ENCODE peak calls at places on chromosomes 5 and 9, in eight cellular contexts. One of them, this sample, is unnamed.

GRCh38 chr9:35158501-35159280 is 3.1 kb upstream of the UNC13B start:
- DNase-seq in AG10803: no peak
- DNase-seq in natural killer cell treated with Interleukin-12 subunit alpha and Interleukin-12 subunit beta and Interleukin-15 and Interleukin-18, amount 100 ng/mL, for 72 hours: no peak
- DNase-seq in left ventricle myocardium inferior: no peak
- DNase-seq in chondrocyte: no peak
- DNase-seq in SW 1271: no peak
- DNase-seq in C1 segment of cervical spinal cord: no peak
- DNase-seq in anterior cingulate cortex: no peak
- DNase-seq in this sample: no peak

GRCh38 chr5:124740991-124741583 is 5.4 kb downstream of the ZNF608 start:
- DNase-seq in SW 1271: no peak
- DNase-seq in left ventricle myocardium inferior: no peak
- DNase-seq in anterior cingulate cortex: no peak
- DNase-seq in natural killer cell treated with Interleukin-12 subunit alpha and Interleukin-12 subunit beta and Interleukin-15 and Interleukin-18, amount 100 ng/mL, for 72 hours: no peak
- DNase-seq in chondrocyte: no peak
- DNase-seq in AG10803: peak
- DNase-seq in C1 segment of cervical spinal cord: no peak
- DNase-seq in this sample: peak

GRCh38 chr9:86406366-86406765 is 52.2 kb upstream of the TUT7 start:
- DNase-seq in SW 1271: no peak
- DNase-seq in AG10803: peak
- DNase-seq in chondrocyte: no peak
- DNase-seq in anterior cingulate cortex: no peak
- DNase-seq in C1 segment of cervical spinal cord: no peak
- DNase-seq in left ventricle myocardium inferior: no peak
- DNase-seq in natural killer cell treated with Interleukin-12 subunit alpha and Interleukin-12 subunit beta and Interleukin-15 and Interleukin-18, amount 100 ng/mL, for 72 hours: no peak
- DNase-seq in this sample: peak

GRCh38 chr5:112123060-112123459 is 296.0 kb downstream of the EPB41L4A start:
- DNase-seq in left ventricle myocardium inferior: no peak
- DNase-seq in natural killer cell treated with Interleukin-12 subunit alpha and Interleukin-12 subunit beta and Interleukin-15 and Interleukin-18, amount 100 ng/mL, for 72 hours: no peak
- DNase-seq in SW 1271: no peak
- DNase-seq in C1 segment of cervical spinal cord: no peak
- DNase-seq in AG10803: no peak
- DNase-seq in anterior cingulate cortex: no peak
- DNase-seq in chondrocyte: no peak
- DNase-seq in this sample: no peak

GRCh38 chr5:138035605-138036537 is 3.0 kb upstream of the FAM13B start:
- DNase-seq in C1 segment of cervical spinal cord: peak
- DNase-seq in chondrocyte: no peak
- DNase-seq in natural killer cell treated with Interleukin-12 subunit alpha and Interleukin-12 subunit beta and Interleukin-15 and Interleukin-18, amount 100 ng/mL, for 72 hours: peak
- DNase-seq in AG10803: peak
- DNase-seq in SW 1271: peak
- DNase-seq in anterior cingulate cortex: peak
- DNase-seq in left ventricle myocardium inferior: peak
- DNase-seq in this sample: peak

GRCh38 chr9:16429671-16430070 is 440.8 kb downstream of the BNC2 start:
- DNase-seq in SW 1271: no peak
- DNase-seq in natural killer cell treated with Interleukin-12 subunit alpha and Interleukin-12 subunit beta and Interleukin-15 and Interleukin-18, amount 100 ng/mL, for 72 hours: no peak
- DNase-seq in anterior cingulate cortex: no peak
- DNase-seq in AG10803: no peak
- DNase-seq in left ventricle myocardium inferior: no peak
- DNase-seq in C1 segment of cervical spinal cord: no peak
- DNase-seq in chondrocyte: no peak
- DNase-seq in this sample: no peak

GRCh38 chr9:36874921-36875320 is 159.1 kb downstream of the PAX5 start:
- DNase-seq in natural killer cell treated with Interleukin-12 subunit alpha and Interleukin-12 subunit beta and Interleukin-15 and Interleukin-18, amount 100 ng/mL, for 72 hours: peak
- DNase-seq in C1 segment of cervical spinal cord: no peak
- DNase-seq in AG10803: peak
- DNase-seq in left ventricle myocardium inferior: no peak
- DNase-seq in anterior cingulate cortex: no peak
- DNase-seq in SW 1271: no peak
- DNase-seq in chondrocyte: no peak
- DNase-seq in this sample: peak

GRCh38 chr5:175226506-175226905 is 217.5 kb downstream of the DRD1 start:
- DNase-seq in chondrocyte: no peak
- DNase-seq in natural killer cell treated with Interleukin-12 subunit alpha and Interleukin-12 subunit beta and Interleukin-15 and Interleukin-18, amount 100 ng/mL, for 72 hours: no peak
- DNase-seq in SW 1271: no peak
- DNase-seq in anterior cingulate cortex: no peak
- DNase-seq in AG10803: no peak
- DNase-seq in left ventricle myocardium inferior: no peak
- DNase-seq in C1 segment of cervical spinal cord: no peak
- DNase-seq in this sample: no peak

GRCh38 chr5:43099615-43100014 is 21.1 kb upstream of the ZNF131 start:
- DNase-seq in SW 1271: no peak
- DNase-seq in chondrocyte: no peak
- DNase-seq in natural killer cell treated with Interleukin-12 subunit alpha and Interleukin-12 subunit beta and Interleukin-15 and Interleukin-18, amount 100 ng/mL, for 72 hours: no peak
- DNase-seq in AG10803: no peak
- DNase-seq in C1 segment of cervical spinal cord: no peak
- DNase-seq in anterior cingulate cortex: no peak
- DNase-seq in left ventricle myocardium inferior: no peak
- DNase-seq in this sample: no peak

GRCh38 chr5:53067641-53068040 is 41.9 kb downstream of the MOCS2 start:
- DNase-seq in C1 segment of cervical spinal cord: no peak
- DNase-seq in anterior cingulate cortex: no peak
- DNase-seq in chondrocyte: no peak
- DNase-seq in natural killer cell treated with Interleukin-12 subunit alpha and Interleukin-12 subunit beta and Interleukin-15 and Interleukin-18, amount 100 ng/mL, for 72 hours: no peak
- DNase-seq in left ventricle myocardium inferior: no peak
- DNase-seq in AG10803: peak
- DNase-seq in SW 1271: no peak
- DNase-seq in this sample: peak

GRCh38 chr5:170338933-170339779 is 41.6 kb upstream of the LCP2 start:
- DNase-seq in left ventricle myocardium inferior: no peak
- DNase-seq in AG10803: no peak
- DNase-seq in C1 segment of cervical spinal cord: no peak
- DNase-seq in chondrocyte: no peak
- DNase-seq in natural killer cell treated with Interleukin-12 subunit alpha and Interleukin-12 subunit beta and Interleukin-15 and Interleukin-18, amount 100 ng/mL, for 72 hours: peak
- DNase-seq in SW 1271: no peak
- DNase-seq in anterior cingulate cortex: no peak
- DNase-seq in this sample: peak

GRCh38 chr9:38412751-38413150 is 11.5 kb downstream of the IGFBPL1 start:
- DNase-seq in anterior cingulate cortex: no peak
- DNase-seq in SW 1271: no peak
- DNase-seq in C1 segment of cervical spinal cord: no peak
- DNase-seq in left ventricle myocardium inferior: no peak
- DNase-seq in AG10803: no peak
- DNase-seq in natural killer cell treated with Interleukin-12 subunit alpha and Interleukin-12 subunit beta and Interleukin-15 and Interleukin-18, amount 100 ng/mL, for 72 hours: no peak
- DNase-seq in chondrocyte: peak
- DNase-seq in this sample: no peak

GRCh38 chr5:118611332-118611945 is 376.9 kb downstream of the DTWD2 start:
- DNase-seq in C1 segment of cervical spinal cord: no peak
- DNase-seq in AG10803: peak
- DNase-seq in left ventricle myocardium inferior: no peak
- DNase-seq in chondrocyte: no peak
- DNase-seq in anterior cingulate cortex: no peak
- DNase-seq in natural killer cell treated with Interleukin-12 subunit alpha and Interleukin-12 subunit beta and Interleukin-15 and Interleukin-18, amount 100 ng/mL, for 72 hours: no peak
- DNase-seq in SW 1271: no peak
- DNase-seq in this sample: peak

GRCh38 chr9:114275246-114275994 is 47.5 kb upstream of the ORM1 start:
- DNase-seq in C1 segment of cervical spinal cord: no peak
- DNase-seq in SW 1271: no peak
- DNase-seq in AG10803: no peak
- DNase-seq in chondrocyte: peak
- DNase-seq in anterior cingulate cortex: no peak
- DNase-seq in natural killer cell treated with Interleukin-12 subunit alpha and Interleukin-12 subunit beta and Interleukin-15 and Interleukin-18, amount 100 ng/mL, for 72 hours: no peak
- DNase-seq in left ventricle myocardium inferior: peak
- DNase-seq in this sample: peak

GRCh38 chr5:34484591-34485228 is 171.4 kb upstream of the RAI14 start:
- DNase-seq in AG10803: no peak
- DNase-seq in chondrocyte: no peak
- DNase-seq in SW 1271: no peak
- DNase-seq in left ventricle myocardium inferior: no peak
- DNase-seq in natural killer cell treated with Interleukin-12 subunit alpha and Interleukin-12 subunit beta and Interleukin-15 and Interleukin-18, amount 100 ng/mL, for 72 hours: no peak
- DNase-seq in C1 segment of cervical spinal cord: no peak
- DNase-seq in anterior cingulate cortex: no peak
- DNase-seq in this sample: no peak

GRCh38 chr5:73338201-73339126 is 110.1 kb downstream of the FOXD1 start:
- DNase-seq in AG10803: peak
- DNase-seq in left ventricle myocardium inferior: no peak
- DNase-seq in C1 segment of cervical spinal cord: peak
- DNase-seq in chondrocyte: no peak
- DNase-seq in anterior cingulate cortex: no peak
- DNase-seq in natural killer cell treated with Interleukin-12 subunit alpha and Interleukin-12 subunit beta and Interleukin-15 and Interleukin-18, amount 100 ng/mL, for 72 hours: no peak
- DNase-seq in SW 1271: no peak
- DNase-seq in this sample: no peak

GRCh38 chr9:101028346-101029299 is at the start of gene PLPPR1:
- DNase-seq in SW 1271: peak
- DNase-seq in chondrocyte: peak
- DNase-seq in natural killer cell treated with Interleukin-12 subunit alpha and Interleukin-12 subunit beta and Interleukin-15 and Interleukin-18, amount 100 ng/mL, for 72 hours: no peak
- DNase-seq in anterior cingulate cortex: peak
- DNase-seq in C1 segment of cervical spinal cord: peak
- DNase-seq in AG10803: peak
- DNase-seq in left ventricle myocardium inferior: peak
- DNase-seq in this sample: no peak

This sample was measured in MCF 10A.